ENCODE peak calls at places on chromosomes 2 and 18, in ten cellular contexts. B is NCI-H1092; P is H54; E is AG08395; W is kidney glomerular epithelial cell; Q is immature natural killer cell; N is stimulated activated CD4-positive, alpha-beta T cell treated with anti-CD3 and anti-CD28 coated beads, Interleukin-15, amount 100 ng/mL, for 24 hours; H is right cardiac atrium; A is T-helper 9 cell; R is KBM-7. F is an unnamed sample.

GRCh38 chr2:148817210-148817708 is 57.8 kb upstream of the KIF5C start:
- DNase-seq in A (no peak), N (no peak), Q (no peak), H (peak; percentile 18), E (no peak), R (no peak), B (no peak), P (no peak), W (no peak), F (peak; percentile 32)

GRCh38 chr2:177758591-177759371 is 313.8 kb downstream of the PDE11A start:
- DNase-seq in A (no peak), Q (no peak), B (no peak), E (peak; percentile 19), P (peak; percentile 15), W (peak; percentile 76), H (peak; percentile 44), N (no peak), R (peak; percentile 28), F (peak; percentile 64)

GRCh38 chr2:230586328-230586982 is 126.2 kb upstream of the CAB39 start:
- DNase-seq in B (no peak), W (no peak), E (no peak), N (no peak), Q (no peak), P (no peak), H (no peak), R (no peak), A (no peak), F (no peak)

GRCh38 chr2:80247339-80247738 is 57.2 kb downstream of the LRRTM1 start:
- DNase-seq in Q (no peak), N (no peak), E (no peak), B (no peak), A (no peak), W (no peak), R (no peak), H (no peak), P (no peak), F (no peak)

GRCh38 chr18:62590799-62591640 is 68.2 kb downstream of the ZCCHC2 start:
- DNase-seq in N (no peak), P (no peak), W (no peak), H (no peak), Q (no peak), E (no peak), B (no peak), A (no peak), R (no peak), F (no peak)

GRCh38 chr2:158685646-158686045 is 109.5 kb upstream of the DAPL1 start:
- DNase-seq in H (no peak), W (no peak), E (no peak), R (no peak), P (no peak), N (no peak), A (no peak), Q (no peak), B (no peak), F (no peak)

GRCh38 chr18:59959079-59959478 is 59.3 kb downstream of the PMAIP1 start:
- DNase-seq in B (no peak), A (no peak), N (no peak), E (no peak), P (no peak), R (no peak), Q (no peak), H (no peak), W (no peak), F (no peak)

GRCh38 chr18:2515408-2515807 is 55.9 kb downstream of the METTL4 start:
- DNase-seq in R (no peak), Q (no peak), N (no peak), E (peak; percentile 87), P (peak; percentile 33), H (no peak), B (no peak), A (no peak), W (peak; percentile 53), F (no peak)

GRCh38 chr18:26746284-26747130 is 119.0 kb downstream of the AQP4 start:
- DNase-seq in W (peak; percentile 46), A (no peak), N (no peak), R (no peak), B (no peak), Q (no peak), H (no peak), P (no peak), E (no peak), F (no peak)

GRCh38 chr2:231260442-231260841 is 62.0 kb downstream of the ARMC9 start:
- DNase-seq in A (no peak), N (no peak), H (peak; percentile 25), R (no peak), E (peak; percentile 40), Q (no peak), P (peak; percentile 25), B (no peak), W (no peak), F (no peak)

GRCh38 chr18:63119647-63120046 is 199.9 kb downstream of the BCL2 start:
- DNase-seq in H (no peak), R (peak; percentile 49), E (peak; percentile 63), W (peak; percentile 10), B (peak; percentile 30), P (no peak), Q (no peak), A (no peak), N (peak; percentile 34), F (no peak)

GRCh38 chr2:69387770-69388481 is 899 bp upstream of the GFPT1 start:
- DNase-seq in E (no peak), R (no peak), N (no peak), P (no peak), H (no peak), Q (no peak), W (no peak), A (no peak), B (no peak), F (no peak)

GRCh38 chr18:5997361-5997760 is 102.0 kb upstream of the TMEM200C start:
- DNase-seq in W (no peak), E (no peak), H (no peak), A (no peak), Q (no peak), R (no peak), B (no peak), N (no peak), P (no peak), F (no peak)

GRCh38 chr2:147538088-147538487 is 306.7 kb upstream of the ACVR2A start:
- DNase-seq in A (no peak), P (no peak), N (no peak), W (no peak), E (peak; percentile 63), R (no peak), H (no peak), B (no peak), Q (no peak), F (no peak)

GRCh38 chr2:239195318-239195871 is 205.4 kb downstream of the HDAC4 start:
- DNase-seq in B (no peak), N (no peak), E (no peak), A (no peak), W (no peak), P (no peak), R (no peak), Q (no peak), H (no peak), F (no peak)

GRCh38 chr2:16019617-16020351 is 79.4 kb downstream of the MYCN start:
- DNase-seq in H (no peak), B (no peak), W (no peak), N (no peak), A (no peak), P (no peak), E (no peak), R (no peak), Q (no peak), F (no peak)

GRCh38 chr2:236172866-236173733 is 4.9 kb upstream of the GBX2 start:
- DNase-seq in H (no peak), N (no peak), A (no peak), B (no peak), Q (no peak), W (no peak), P (no peak), E (no peak), R (no peak), F (no peak)

GRCh38 chr2:116142828-116143227 is 1671.7 kb upstream of the DDX18 start:
- DNase-seq in E (no peak), N (no peak), H (no peak), P (no peak), Q (no peak), B (no peak), R (no peak), W (no peak), A (no peak), F (no peak)

GRCh38 chr2:879540-879939 is 71.1 kb upstream of the SNTG2 start:
- DNase-seq in N (no peak), A (no peak), B (no peak), R (no peak), Q (no peak), E (no peak), W (no peak), H (no peak), P (no peak), F (no peak)

GRCh38 chr2:69915050-69915945 is at the start of gene MXD1:
- DNase-seq in A (peak; percentile 6), P (no peak), N (peak; percentile 34), E (no peak), H (peak; percentile 26), Q (no peak), R (peak; percentile 27), W (no peak), B (no peak), F (no peak)

GRCh38 chr2:84939426-84940087 is 31.4 kb upstream of the KCMF1 start:
- DNase-seq in W (no peak), N (peak; percentile 84), H (no peak), B (no peak), R (peak; percentile 21), A (peak; percentile 43), E (no peak), P (no peak), Q (peak; percentile 77), F (no peak)

GRCh38 chr2:143720093-143720664 is 591.0 kb downstream of the ARHGAP15 start:
- DNase-seq in B (no peak), P (no peak), R (no peak), H (no peak), W (no peak), N (no peak), Q (no peak), A (no peak), E (no peak), F (no peak)

GRCh38 chr2:9052821-9053533 is 49.5 kb upstream of the MBOAT2 start:
- DNase-seq in A (no peak), P (no peak), N (no peak), E (no peak), B (no peak), R (no peak), H (no peak), Q (no peak), W (no peak), F (no peak)

GRCh38 chr2:163467206-163467605 is 268.6 kb downstream of the FIGN start:
- DNase-seq in H (no peak), N (no peak), A (no peak), B (no peak), W (no peak), Q (no peak), E (no peak), P (no peak), R (no peak), F (no peak)

GRCh38 chr18:13136689-13137040 is 81.9 kb upstream of the LDLRAD4 start:
- DNase-seq in E (peak; percentile 43), R (no peak), H (peak; percentile 46), P (no peak), W (no peak), A (no peak), Q (peak; percentile 26), N (peak; percentile 23), B (no peak), F (no peak)